ENCODE peak calls at places on chromosomes 12 and 14, in four cellular contexts. J is Panc1, X is HCT116, U is GM12891. Q is an unnamed sample.

GRCh38 chr14:72679106-72679505 is 214.8 kb downstream of the DPF3 start:
- DNase-seq in J (no peak), X (no peak), U (no peak), Q (no peak)

GRCh38 chr14:50524731-50525510 is 7.4 kb downstream of the MAP4K5 start:
- DNase-seq in J (no peak), X (no peak), U (no peak), Q (no peak)

GRCh38 chr12:57759360-57759980 is 4.6 kb downstream of the MARCHF9 start:
- DNase-seq in J (no peak), X (no peak), U (no peak), Q (no peak)

GRCh38 chr14:64556526-64556925 is 6.8 kb downstream of the PPP1R36 start:
- DNase-seq in J (no peak), X (no peak), U (no peak), Q (no peak)

GRCh38 chr12:122006186-122006926 is 15.3 kb upstream of the BCL7A start:
- DNase-seq in J (no peak), X (no peak), U (no peak), Q (no peak)

GRCh38 chr14:64708148-64709004 is 4.2 kb downstream of the PLEKHG3 start:
- DNase-seq in J (no peak), X (no peak), U (no peak), Q (no peak)

GRCh38 chr12:125744201-125744600 is 679.0 kb downstream of the AACS start:
- DNase-seq in J (no peak), X (no peak), U (no peak), Q (no peak)

GRCh38 chr12:1916396-1917171 is 1.9 kb downstream of the CACNA2D4 start:
- DNase-seq in J (no peak), X (no peak), U (no peak), Q (no peak)

GRCh38 chr12:92745874-92746553 is 43.2 kb downstream of the PLEKHG7 start:
- DNase-seq in J (peak; percentile 52), X (peak; percentile 61), U (no peak), Q (no peak)

GRCh38 chr14:52422650-52423356 is 108.7 kb downstream of the PTGER2 start:
- DNase-seq in J (no peak), X (no peak), U (no peak), Q (no peak)

GRCh38 chr12:130970165-130970907 is 16.6 kb downstream of the ADGRD1 start:
- DNase-seq in J (no peak), X (no peak), U (no peak), Q (no peak)

GRCh38 chr14:61551419-61551818 is 143.9 kb upstream of the HIF1A start:
- DNase-seq in J (no peak), X (no peak), U (no peak), Q (no peak)

GRCh38 chr14:65000868-65001600 is 14.3 kb downstream of the FNTB start:
- DNase-seq in J (no peak), X (no peak), U (no peak), Q (no peak)

GRCh38 chr14:30272848-30273563 is 286.0 kb upstream of the G2E3 start:
- DNase-seq in J (no peak), X (no peak), U (no peak), Q (no peak)

GRCh38 chr14:64507376-64508156 is 3.0 kb downstream of the ZBTB1 start:
- DNase-seq in J (no peak), X (no peak), U (no peak), Q (no peak)

GRCh38 chr12:107503851-107504502 is 181.6 kb upstream of the PWP1 start:
- DNase-seq in J (no peak), X (no peak), U (no peak), Q (no peak)

GRCh38 chr14:33967138-33967537 is 16.3 kb upstream of the EGLN3 start:
- DNase-seq in J (no peak), X (no peak), U (no peak), Q (no peak)

GRCh38 chr14:36518031-36518585 is 1.9 kb downstream of the NKX2-1 start:
- DNase-seq in J (no peak), X (no peak), U (no peak), Q (no peak)

GRCh38 chr14:55893695-55894094 is 224.5 kb upstream of the PELI2 start:
- DNase-seq in J (no peak), X (no peak), U (no peak), Q (no peak)

GRCh38 chr14:35883677-35884293 is 57.6 kb downstream of the BRMS1L start:
- DNase-seq in J (peak; percentile 20), X (no peak), U (no peak), Q (no peak)

GRCh38 chr12:83015390-83016225 is 328.9 kb downstream of the TMTC2 start:
- DNase-seq in J (no peak), X (peak; percentile 23), U (no peak), Q (no peak)

GRCh38 chr12:10617868-10618267 is 4.5 kb upstream of the MAGOHB start:
- DNase-seq in J (no peak), X (no peak), U (no peak), Q (no peak)

GRCh38 chr12:131380961-131381705 is 329.8 kb upstream of the SFSWAP start:
- DNase-seq in J (no peak), X (no peak), U (no peak), Q (no peak)

GRCh38 chr12:47410383-47410782 is 295.4 kb downstream of the RPAP3 start:
- DNase-seq in J (no peak), X (no peak), U (no peak), Q (no peak)

GRCh38 chr12:121241203-121241970 is 31.5 kb downstream of the P2RX4 start:
- DNase-seq in J (no peak), X (no peak), U (no peak), Q (no peak)

GRCh38 chr14:68961781-68962584 is 17.1 kb downstream of the ACTN1 start:
- DNase-seq in J (no peak), X (no peak), U (no peak), Q (no peak)

GRCh38 chr14:77825895-77826519 is 26.1 kb downstream of the ADCK1 start:
- DNase-seq in J (no peak), X (no peak), U (no peak), Q (no peak)

GRCh38 chr14:50403433-50403832 is 6.8 kb upstream of the CDKL1 start:
- DNase-seq in J (no peak), X (no peak), U (no peak), Q (no peak)

GRCh38 chr12:123705935-123706334 is 6.2 kb upstream of the ATP6V0A2 start:
- DNase-seq in J (no peak), X (peak; percentile 19), U (no peak), Q (no peak)

GRCh38 chr12:81811778-81812125 is 52.6 kb upstream of the PPFIA2 start:
- DNase-seq in J (no peak), X (no peak), U (no peak), Q (no peak)

GRCh38 chr14:57199911-57200310 is 68.8 kb downstream of the EXOC5 start:
- DNase-seq in J (no peak), X (no peak), U (no peak), Q (no peak)

GRCh38 chr14:72614365-72614764 is 279.5 kb downstream of the DPF3 start:
- DNase-seq in J (no peak), X (no peak), U (no peak), Q (no peak)

GRCh38 chr12:125633686-125634085 is 568.5 kb downstream of the AACS start:
- DNase-seq in J (no peak), X (no peak), U (no peak), Q (peak; percentile 10)

GRCh38 chr12:68772714-68773113 is 26.7 kb downstream of the SLC35E3 start:
- DNase-seq in J (no peak), X (no peak), U (no peak), Q (no peak)

GRCh38 chr14:39426605-39427004 is 5.6 kb downstream of the FBXO33 start:
- DNase-seq in J (peak; percentile 17), X (no peak), U (no peak), Q (no peak)

GRCh38 chr14:101623685-101624444 is 62.6 kb downstream of the DIO3 start:
- DNase-seq in J (no peak), X (no peak), U (no peak), Q (no peak)

GRCh38 chr14:59695198-59695597 is 118.6 kb upstream of the CCDC175 start:
- DNase-seq in J (no peak), X (no peak), U (no peak), Q (no peak)

GRCh38 chr12:124588689-124589318 is 21.4 kb upstream of the NCOR2 start:
- DNase-seq in J (no peak), X (no peak), U (no peak), Q (no peak)

GRCh38 chr14:75926431-75926830 is 55.4 kb downstream of the TGFB3 start:
- DNase-seq in J (no peak), X (no peak), U (no peak), Q (no peak)

GRCh38 chr12:57451233-57451778 is 3.8 kb upstream of the INHBE start:
- DNase-seq in J (no peak), X (no peak), U (no peak), Q (no peak)

GRCh38 chr12:41121374-41121773 is 66.7 kb upstream of the PDZRN4 start:
- DNase-seq in J (no peak), X (no peak), U (no peak), Q (no peak)

GRCh38 chr12:41122894-41123293 is 65.2 kb upstream of the PDZRN4 start:
- DNase-seq in J (no peak), X (no peak), U (no peak), Q (no peak)
- TF ChIP-seq POLR2AphosphoS5 in J (no peak), X (no peak), U (no peak), Q (peak; percentile 8)

DNA sequence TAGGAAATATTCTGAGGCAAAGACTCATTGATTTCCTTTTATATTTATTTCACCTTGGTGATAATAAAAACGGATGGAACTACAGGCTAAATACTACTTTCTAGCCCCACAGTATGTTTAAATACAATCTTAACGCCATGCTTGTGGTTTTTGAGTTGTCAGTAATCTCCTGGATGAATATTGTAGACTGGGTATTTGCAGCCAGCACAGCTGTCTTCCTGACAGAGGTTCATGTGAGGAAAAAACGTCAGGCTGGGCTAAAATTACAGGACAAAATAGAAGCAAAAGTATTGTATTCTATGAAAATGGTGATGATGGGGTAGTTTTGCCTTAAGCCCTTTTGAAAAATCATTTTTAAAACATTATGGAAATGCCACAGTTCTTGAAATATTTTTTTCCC is 140.9 kb downstream of the CCDC91 start:
- DNase-seq in J (no peak), X (no peak), U (no peak), Q (no peak)
- TF ChIP-seq POLR2AphosphoS5 in J (no peak), X (no peak), U (no peak), Q (no peak)

GRCh38 chr12:63961543-63961942 is 117.0 kb downstream of the SRGAP1 start:
- DNase-seq in J (no peak), X (no peak), U (no peak), Q (no peak)

GRCh38 chr12:63961048-63961447 is 116.5 kb downstream of the SRGAP1 start:
- DNase-seq in J (no peak), X (no peak), U (no peak), Q (no peak)

GRCh38 chr12:63952980-63953379 is 108.5 kb downstream of the SRGAP1 start:
- DNase-seq in J (no peak), X (no peak), U (no peak), Q (no peak)

GRCh38 chr12:63958876-63959275 is 114.4 kb downstream of the SRGAP1 start:
- DNase-seq in J (no peak), X (no peak), U (no peak), Q (no peak)

GRCh38 chr12:63955831-63956685 is 111.6 kb downstream of the SRGAP1 start:
- DNase-seq in J (no peak), X (no peak), U (no peak), Q (peak; percentile 24)
- TF ChIP-seq POLR2AphosphoS5 in J (no peak), X (no peak), U (no peak), Q (peak; percentile 68)

DNA sequence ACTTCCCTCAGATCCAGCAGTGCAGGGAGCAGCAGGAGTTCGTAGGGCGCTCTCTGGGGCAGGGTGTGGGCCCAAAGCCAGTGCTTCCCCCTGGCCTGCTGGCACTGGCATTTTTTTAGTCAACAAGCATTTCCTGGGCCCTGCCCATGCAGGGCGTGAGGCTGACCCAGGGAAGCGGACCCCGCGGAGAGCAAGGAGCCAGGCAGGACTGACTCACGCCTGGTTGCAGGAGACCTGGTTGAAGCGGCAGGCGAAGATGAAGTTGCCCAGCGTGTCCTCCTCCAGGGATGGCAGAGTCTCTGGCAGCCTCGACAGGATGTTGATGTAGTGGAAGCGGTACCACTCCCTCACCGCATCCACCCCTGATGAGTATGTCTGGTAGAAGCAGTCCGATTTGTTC is 13.5 kb downstream of the SCNN1A start:
- DNase-seq in J (no peak), X (no peak), U (no peak), Q (no peak)
- TF ChIP-seq POLR2AphosphoS5 in J (no peak), X (no peak), U (no peak), Q (no peak)